ENCODE peak calls at places on chromosomes 1 and 21, in eight cellular contexts. F is GM04503, T is HS-5, Z is amniotic stem cell, D is IMR-90, K is G401, L is ascending aorta, U is amygdala. W is an unnamed sample.

GRCh38 chr1:235270625-235271024 is 57.4 kb downstream of the ARID4B start:
- DNase-seq in D (peak), K (no peak), Z (no peak), L (no peak), F (no peak), T (peak), U (no peak), W (no peak)

GRCh38 chr1:244112646-244113045 is 61.6 kb downstream of the ZBTB18 start:
- DNase-seq in Z (peak), U (no peak), D (peak), K (no peak), T (peak), F (peak), L (no peak), W (peak)

GRCh38 chr1:99766378-99766800 is at the start of gene FRRS1:
- DNase-seq in K (peak), F (peak), T (peak), D (peak), U (no peak), Z (peak), L (peak), W (peak)

GRCh38 chr1:17933991-17934390 is 173.6 kb upstream of the IGSF21 start:
- DNase-seq in T (no peak), F (no peak), Z (no peak), U (no peak), D (no peak), L (no peak), K (no peak), W (no peak)

GRCh38 chr21:42535602-42536171 is 22.0 kb downstream of the SLC37A1 start:
- DNase-seq in U (no peak), L (no peak), K (no peak), Z (no peak), T (no peak), D (no peak), F (no peak), W (no peak)

GRCh38 chr1:103074224-103074623 is 34.1 kb downstream of the COL11A1 start:
- DNase-seq in U (no peak), T (no peak), L (no peak), F (no peak), D (no peak), K (no peak), Z (no peak), W (no peak)

GRCh38 chr21:25133939-25134338 is 473.3 kb downstream of the MRPL39 start:
- DNase-seq in T (peak), D (peak), F (peak), L (no peak), Z (no peak), K (no peak), U (no peak), W (no peak)

GRCh38 chr1:184424171-184424570 is 37.3 kb downstream of the C1orf21 start:
- DNase-seq in Z (no peak), U (no peak), K (no peak), F (no peak), D (no peak), L (no peak), T (no peak), W (no peak)

GRCh38 chr1:219798283-219799030 is 129.9 kb downstream of the SLC30A10 start:
- DNase-seq in Z (peak), K (no peak), U (no peak), T (peak), D (peak), F (peak), L (no peak), W (no peak)

GRCh38 chr1:165717918-165718515 is 19.7 kb upstream of the ALDH9A1 start:
- DNase-seq in L (no peak), U (peak), F (no peak), K (peak), T (no peak), Z (peak), D (peak), W (peak)

GRCh38 chr1:152162826-152163463 is 3.9 kb upstream of the RPTN start:
- DNase-seq in F (peak), L (no peak), U (no peak), Z (no peak), D (peak), K (no peak), T (peak), W (peak)

GRCh38 chr1:199687321-199687720 is 340.2 kb upstream of the NR5A2 start:
- DNase-seq in D (peak), F (no peak), T (peak), Z (no peak), L (no peak), U (no peak), K (no peak), W (no peak)

GRCh38 chr1:195005338-195005737 is 1602.9 kb downstream of the KCNT2 start:
- DNase-seq in T (no peak), D (no peak), F (no peak), Z (no peak), U (no peak), K (no peak), L (no peak), W (no peak)

GRCh38 chr1:6603424-6603850 is 768 bp upstream of the KLHL21 start:
- DNase-seq in L (no peak), T (no peak), F (peak), U (peak), K (peak), D (peak), Z (peak), W (peak)

GRCh38 chr1:14757260-14757625 is 158.8 kb downstream of the KAZN start:
- DNase-seq in L (no peak), F (no peak), T (no peak), K (no peak), U (no peak), D (no peak), Z (no peak), W (no peak)

GRCh38 chr1:202154766-202155477 is 5.5 kb downstream of the PTPN7 start:
- DNase-seq in Z (peak), F (peak), T (no peak), U (peak), K (peak), L (no peak), D (peak), W (no peak)

GRCh38 chr1:203448521-203449061 is 27.0 kb upstream of the PRELP start:
- DNase-seq in K (peak), Z (no peak), T (no peak), U (no peak), F (no peak), L (no peak), D (no peak), W (no peak)

GRCh38 chr1:22262583-22262982 is 119.7 kb upstream of the WNT4 start:
- DNase-seq in F (no peak), K (no peak), Z (no peak), U (no peak), T (no peak), L (no peak), D (no peak), W (no peak)

GRCh38 chr1:173861731-173862145 is 6.1 kb downstream of the GAS5 start:
- DNase-seq in D (no peak), L (no peak), F (no peak), K (no peak), Z (no peak), T (no peak), U (no peak), W (no peak)

GRCh38 chr21:42829954-42830353 is 49.4 kb downstream of the WDR4 start:
- DNase-seq in K (no peak), U (no peak), D (no peak), L (no peak), F (no peak), Z (no peak), T (no peak), W (no peak)

GRCh38 chr21:36654341-36654740 is 44.6 kb upstream of the SIM2 start:
- DNase-seq in Z (no peak), D (no peak), T (no peak), L (no peak), K (peak), U (peak), F (no peak), W (no peak)

GRCh38 chr1:172650474-172651193 is 8.3 kb upstream of the FASLG start:
- DNase-seq in D (peak), K (no peak), U (no peak), L (no peak), T (no peak), Z (no peak), F (no peak), W (no peak)

GRCh38 chr1:168470821-168471473 is 72.8 kb downstream of the XCL2 start:
- DNase-seq in F (peak), T (peak), D (peak), Z (peak), L (no peak), U (no peak), K (no peak), W (peak)

GRCh38 chr21:32520885-32521735 is 64.2 kb downstream of the TCP10L start:
- DNase-seq in D (peak), L (no peak), U (peak), K (peak), T (peak), F (peak), Z (peak), W (peak)

GRCh38 chr1:190084552-190084951 is 393.1 kb downstream of the BRINP3 start:
- DNase-seq in L (no peak), Z (no peak), F (no peak), D (no peak), U (no peak), T (no peak), K (peak), W (no peak)

GRCh38 chr21:38914531-38915385 is 109.0 kb downstream of the ETS2 start:
- DNase-seq in L (no peak), F (no peak), Z (no peak), U (no peak), T (no peak), D (peak), K (no peak), W (no peak)

GRCh38 chr1:24027838-24028468 is 47.8 kb upstream of the SRSF10 start:
- DNase-seq in T (no peak), U (no peak), L (no peak), F (no peak), K (peak), D (peak), Z (no peak), W (no peak)

GRCh38 chr1:217363319-217363718 is 267.6 kb downstream of the GPATCH2 start:
- DNase-seq in K (no peak), L (no peak), T (peak), U (no peak), Z (no peak), F (no peak), D (peak), W (no peak)

GRCh38 chr1:55808263-55808662 is 593.1 kb upstream of the USP24 start:
- DNase-seq in K (no peak), F (no peak), D (no peak), L (no peak), Z (no peak), T (no peak), U (no peak), W (no peak)

GRCh38 chr1:33255347-33256311 is 663 bp upstream of the ZNF362 start:
- DNase-seq in Z (no peak), F (peak), D (peak), U (peak), K (peak), T (no peak), L (peak), W (no peak)

GRCh38 chr1:161721738-161722343 is 497 bp downstream of the FCRLB start:
- DNase-seq in T (peak), K (no peak), L (no peak), D (peak), F (peak), U (no peak), Z (peak), W (peak)

GRCh38 chr1:26472330-26472900 is at the start of gene HMGN2:
- DNase-seq in Z (peak), F (no peak), T (peak), U (peak), L (peak), D (peak), K (peak), W (peak)